ENCODE peak calls at places on chromosomes 7 and 10, in ten cellular contexts. One of them, this sample, is unnamed.

GRCh38 chr7:7119668-7120208 is 62.6 kb upstream of the C1GALT1 start:
- DNase-seq in GM23338: no peak
- DNase-seq in fibroblast of lung: no peak
- DNase-seq in DND-41: no peak
- DNase-seq in mammary epithelial cell: no peak
- DNase-seq in H1: no peak
- DNase-seq in hepatocyte: no peak
- DNase-seq in MM.1S: no peak
- DNase-seq in astrocyte: no peak
- DNase-seq in HCT116: no peak
- DNase-seq in this sample: no peak

GRCh38 chr7:90769036-90769435 is 172.9 kb downstream of the CDK14 start:
- DNase-seq in DND-41: no peak
- DNase-seq in MM.1S: no peak
- DNase-seq in GM23338: no peak
- DNase-seq in HCT116: no peak
- DNase-seq in mammary epithelial cell: no peak
- DNase-seq in astrocyte: no peak
- DNase-seq in hepatocyte: no peak
- DNase-seq in H1: no peak
- DNase-seq in fibroblast of lung: no peak
- DNase-seq in this sample: no peak

GRCh38 chr7:7707756-7708310 is 10.6 kb downstream of the RPA3 start:
- DNase-seq in mammary epithelial cell: peak; percentile 8
- DNase-seq in HCT116: no peak
- DNase-seq in fibroblast of lung: no peak
- DNase-seq in GM23338: peak; percentile 42
- DNase-seq in hepatocyte: peak; percentile 31
- DNase-seq in DND-41: no peak
- DNase-seq in H1: no peak
- DNase-seq in astrocyte: peak; percentile 75
- DNase-seq in MM.1S: no peak
- DNase-seq in this sample: no peak

GRCh38 chr10:132532784-132533560 is 4.6 kb upstream of the INPP5A start:
- DNase-seq in fibroblast of lung: peak; percentile 45
- DNase-seq in HCT116: peak; percentile 79
- DNase-seq in MM.1S: no peak
- DNase-seq in H1: no peak
- DNase-seq in astrocyte: peak; percentile 99
- DNase-seq in DND-41: no peak
- DNase-seq in GM23338: no peak
- DNase-seq in mammary epithelial cell: peak; percentile 83
- DNase-seq in hepatocyte: no peak
- DNase-seq in this sample: peak; percentile 93

GRCh38 chr7:55409474-55410225 is 44.5 kb downstream of the LANCL2 start:
- DNase-seq in H1: no peak
- DNase-seq in MM.1S: no peak
- DNase-seq in GM23338: no peak
- DNase-seq in astrocyte: no peak
- DNase-seq in fibroblast of lung: no peak
- DNase-seq in hepatocyte: peak; percentile 35
- DNase-seq in mammary epithelial cell: no peak
- DNase-seq in DND-41: no peak
- DNase-seq in HCT116: no peak
- DNase-seq in this sample: no peak

GRCh38 chr10:6009159-6009558 is 31.8 kb upstream of the IL15RA start:
- DNase-seq in HCT116: no peak
- DNase-seq in H1: no peak
- DNase-seq in fibroblast of lung: peak; percentile 89
- DNase-seq in mammary epithelial cell: peak; percentile 27
- DNase-seq in astrocyte: peak; percentile 80
- DNase-seq in hepatocyte: no peak
- DNase-seq in MM.1S: no peak
- DNase-seq in GM23338: no peak
- DNase-seq in DND-41: no peak
- DNase-seq in this sample: no peak

GRCh38 chr7:113730309-113730955 is 188.4 kb downstream of the PPP1R3A start:
- DNase-seq in GM23338: no peak
- DNase-seq in astrocyte: peak; percentile 84
- DNase-seq in fibroblast of lung: peak; percentile 83
- DNase-seq in H1: no peak
- DNase-seq in hepatocyte: no peak
- DNase-seq in HCT116: no peak
- DNase-seq in DND-41: no peak
- DNase-seq in MM.1S: no peak
- DNase-seq in mammary epithelial cell: peak; percentile 79
- DNase-seq in this sample: peak; percentile 27

GRCh38 chr10:58328233-58328632 is 6.6 kb upstream of the UBE2D1 start:
- DNase-seq in DND-41: no peak
- DNase-seq in MM.1S: no peak
- DNase-seq in astrocyte: no peak
- DNase-seq in fibroblast of lung: no peak
- DNase-seq in H1: no peak
- DNase-seq in HCT116: no peak
- DNase-seq in GM23338: no peak
- DNase-seq in mammary epithelial cell: no peak
- DNase-seq in hepatocyte: no peak
- DNase-seq in this sample: no peak

GRCh38 chr10:31383810-31384588 is 65.0 kb downstream of the ZEB1 start:
- DNase-seq in mammary epithelial cell: no peak
- DNase-seq in fibroblast of lung: no peak
- DNase-seq in GM23338: no peak
- DNase-seq in HCT116: no peak
- DNase-seq in hepatocyte: no peak
- DNase-seq in MM.1S: peak; percentile 87
- DNase-seq in H1: no peak
- DNase-seq in astrocyte: no peak
- DNase-seq in DND-41: no peak
- DNase-seq in this sample: no peak

GRCh38 chr10:13997650-13998049 is 333.1 kb downstream of the FRMD4A start:
- DNase-seq in GM23338: no peak
- DNase-seq in mammary epithelial cell: no peak
- DNase-seq in H1: no peak
- DNase-seq in astrocyte: no peak
- DNase-seq in HCT116: no peak
- DNase-seq in MM.1S: no peak
- DNase-seq in DND-41: no peak
- DNase-seq in hepatocyte: no peak
- DNase-seq in fibroblast of lung: no peak
- DNase-seq in this sample: no peak

GRCh38 chr10:98919899-98920298 is 315.8 kb downstream of the HPSE2 start:
- DNase-seq in DND-41: no peak
- DNase-seq in HCT116: no peak
- DNase-seq in mammary epithelial cell: no peak
- DNase-seq in MM.1S: no peak
- DNase-seq in fibroblast of lung: peak; percentile 62
- DNase-seq in astrocyte: no peak
- DNase-seq in GM23338: no peak
- DNase-seq in hepatocyte: no peak
- DNase-seq in H1: no peak
- DNase-seq in this sample: no peak

GRCh38 chr10:111233439-111233838 is 156.6 kb downstream of the ADRA2A start:
- DNase-seq in astrocyte: no peak
- DNase-seq in mammary epithelial cell: no peak
- DNase-seq in MM.1S: no peak
- DNase-seq in fibroblast of lung: no peak
- DNase-seq in HCT116: no peak
- DNase-seq in hepatocyte: peak; percentile 21
- DNase-seq in GM23338: peak; percentile 5
- DNase-seq in DND-41: peak; percentile 16
- DNase-seq in H1: no peak
- DNase-seq in this sample: no peak

GRCh38 chr10:132454296-132455198 is 57.5 kb downstream of the PWWP2B start:
- DNase-seq in GM23338: no peak
- DNase-seq in HCT116: no peak
- DNase-seq in H1: no peak
- DNase-seq in mammary epithelial cell: no peak
- DNase-seq in astrocyte: no peak
- DNase-seq in DND-41: no peak
- DNase-seq in hepatocyte: no peak
- DNase-seq in fibroblast of lung: no peak
- DNase-seq in MM.1S: no peak
- DNase-seq in this sample: no peak

GRCh38 chr10:81872206-81872605 is 2.8 kb upstream of the NRG3 start:
- DNase-seq in GM23338: no peak
- DNase-seq in HCT116: no peak
- DNase-seq in H1: no peak
- DNase-seq in mammary epithelial cell: no peak
- DNase-seq in MM.1S: no peak
- DNase-seq in fibroblast of lung: no peak
- DNase-seq in astrocyte: no peak
- DNase-seq in hepatocyte: peak; percentile 25
- DNase-seq in DND-41: no peak
- DNase-seq in this sample: peak; percentile 46

GRCh38 chr10:96266118-96266770 is 5.1 kb downstream of the BLNK start:
- DNase-seq in mammary epithelial cell: no peak
- DNase-seq in HCT116: no peak
- DNase-seq in hepatocyte: no peak
- DNase-seq in GM23338: no peak
- DNase-seq in astrocyte: no peak
- DNase-seq in H1: no peak
- DNase-seq in DND-41: no peak
- DNase-seq in fibroblast of lung: no peak
- DNase-seq in MM.1S: no peak
- DNase-seq in this sample: no peak
- H3K4me1 ChIP-seq in mammary epithelial cell: peaks cover 29% of the 10 kb centered on the region
- H3K4me1 ChIP-seq in HCT116: peaks cover 12% of the 10 kb centered on the region
- H3K4me1 ChIP-seq in hepatocyte: peaks cover 27% of the 10 kb centered on the region
- H3K4me1 ChIP-seq in GM23338: no peaks in the 10 kb centered on the region
- H3K4me1 ChIP-seq in astrocyte: no peaks in the 10 kb centered on the region
- H3K4me1 ChIP-seq in H1: no peaks in the 10 kb centered on the region
- H3K4me1 ChIP-seq in DND-41: no peaks in the 10 kb centered on the region
- H3K4me1 ChIP-seq in fibroblast of lung: no peaks in the 10 kb centered on the region
- H3K4me1 ChIP-seq in MM.1S: peaks cover 27% of the 10 kb centered on the region
- H3K4me1 ChIP-seq in this sample: no peaks in the 10 kb centered on the region

DNA sequence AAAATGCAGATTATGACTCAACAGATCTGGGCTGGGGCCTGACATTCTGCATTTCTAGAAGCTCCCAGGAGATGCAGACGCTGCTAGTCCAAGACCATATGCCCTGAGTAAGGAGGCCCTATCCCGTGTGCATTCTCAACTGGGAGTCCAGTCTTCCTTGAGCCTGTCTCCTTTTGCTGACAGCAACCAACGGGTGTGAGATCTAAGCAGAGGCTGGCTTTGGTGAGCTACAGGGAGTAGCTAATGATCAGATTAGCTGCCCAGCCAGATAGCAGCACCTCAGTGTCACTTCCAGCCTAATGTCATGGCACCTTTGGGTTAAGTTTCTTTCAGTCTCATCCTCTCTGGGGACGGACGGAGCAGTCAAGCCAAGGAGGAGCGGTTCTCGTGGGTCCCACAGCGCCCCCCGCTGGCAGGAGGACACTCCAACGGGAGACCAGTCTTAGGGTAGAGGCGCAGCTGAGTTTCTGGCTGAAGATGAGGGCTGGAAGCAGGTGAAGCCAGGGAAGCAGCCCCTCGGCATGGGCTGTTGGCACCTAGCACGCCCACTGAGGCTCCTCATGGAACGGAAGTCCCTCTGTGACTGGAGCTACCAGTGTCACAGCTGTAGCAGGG is 154.0 kb downstream of the CCDC3 start:
- DNase-seq in GM23338: peak; percentile 90
- DNase-seq in hepatocyte: no peak
- DNase-seq in mammary epithelial cell: no peak
- DNase-seq in MM.1S: no peak
- DNase-seq in HCT116: peak; percentile 43
- DNase-seq in DND-41: peak; percentile 25
- DNase-seq in fibroblast of lung: no peak
- DNase-seq in astrocyte: no peak
- DNase-seq in H1: peak; percentile 96
- DNase-seq in this sample: peak; percentile 60
- TF ChIP-seq CTCF in GM23338: peak; percentile 89
- TF ChIP-seq CTCF in hepatocyte: peak; percentile 31
- TF ChIP-seq CTCF in mammary epithelial cell: no peak
- TF ChIP-seq CTCF in MM.1S: peak; percentile 20
- TF ChIP-seq CTCF in HCT116: peak; percentile 92
- TF ChIP-seq CTCF in DND-41: peak; percentile 61
- TF ChIP-seq CTCF in fibroblast of lung: no peak
- TF ChIP-seq CTCF in astrocyte: no peak
- TF ChIP-seq CTCF in H1: peak; percentile 89
- TF ChIP-seq CTCF in this sample: peak; percentile 33

GRCh38 chr7:94039368-94040065 is 35.4 kb upstream of the BET1 start:
- DNase-seq in astrocyte: no peak
- DNase-seq in MM.1S: no peak
- DNase-seq in fibroblast of lung: no peak
- DNase-seq in mammary epithelial cell: no peak
- DNase-seq in H1: no peak
- DNase-seq in DND-41: no peak
- DNase-seq in hepatocyte: no peak
- DNase-seq in GM23338: no peak
- DNase-seq in HCT116: no peak
- DNase-seq in this sample: no peak
- H4K20me1 ChIP-seq in astrocyte: no peaks in the 10 kb centered on the region
- H4K20me1 ChIP-seq in MM.1S: no peaks in the 10 kb centered on the region
- H4K20me1 ChIP-seq in fibroblast of lung: no peaks in the 10 kb centered on the region
- H4K20me1 ChIP-seq in mammary epithelial cell: no peaks in the 10 kb centered on the region
- H4K20me1 ChIP-seq in H1: no peaks in the 10 kb centered on the region
- H4K20me1 ChIP-seq in DND-41: no peaks in the 10 kb centered on the region
- H4K20me1 ChIP-seq in hepatocyte: no peaks in the 10 kb centered on the region
- H4K20me1 ChIP-seq in GM23338: no peaks in the 10 kb centered on the region
- H4K20me1 ChIP-seq in HCT116: no peaks in the 10 kb centered on the region
- H4K20me1 ChIP-seq in this sample: no peaks in the 10 kb centered on the region

DNA sequence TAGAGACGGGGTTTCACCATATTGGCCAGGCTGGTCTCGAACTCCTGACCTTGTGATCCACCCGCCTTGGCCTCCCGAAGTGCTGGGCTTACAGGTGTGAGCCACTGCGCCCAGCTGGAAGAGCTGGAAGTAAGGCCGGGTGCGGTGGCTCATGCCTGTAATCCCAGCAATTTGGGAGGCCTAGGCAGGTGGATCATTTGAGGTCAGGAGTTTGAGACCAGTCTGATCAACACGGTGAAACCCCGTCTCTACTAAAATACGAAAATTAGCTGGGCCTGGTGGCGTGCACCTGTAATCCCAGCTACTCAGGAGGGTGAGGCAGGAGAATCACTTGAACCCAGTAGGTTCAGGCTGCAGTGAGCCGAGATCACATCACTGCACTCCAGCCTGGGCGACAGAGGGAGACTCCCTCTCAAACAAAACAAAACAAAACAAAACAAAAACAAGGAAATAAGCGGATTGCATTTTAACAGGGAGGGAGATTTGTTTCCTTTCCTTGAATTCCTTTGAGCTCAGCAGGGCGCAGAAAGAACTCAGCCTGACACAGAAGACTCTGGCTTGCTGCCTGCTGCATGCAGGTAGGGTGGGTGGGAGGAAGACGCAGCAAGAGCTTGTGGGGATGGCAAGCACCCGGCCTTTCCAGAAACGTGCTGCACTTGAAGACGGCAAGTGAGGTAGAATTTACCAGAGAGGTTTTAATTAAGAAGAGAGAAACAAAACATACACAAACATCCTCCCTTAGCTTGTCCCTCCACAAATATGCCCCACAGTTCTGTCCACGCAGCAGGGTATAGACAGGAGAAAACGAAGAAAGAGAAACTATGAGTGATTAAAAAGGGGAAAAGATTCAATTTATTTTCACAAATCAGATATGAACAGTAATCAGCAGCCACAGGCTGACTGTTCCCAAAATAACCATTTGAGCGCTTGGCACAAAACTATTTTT is 148.0 kb downstream of the RNF216 start:
- DNase-seq in HCT116: no peak
- DNase-seq in astrocyte: no peak
- DNase-seq in MM.1S: no peak
- DNase-seq in hepatocyte: no peak
- DNase-seq in GM23338: peak; percentile 77
- DNase-seq in H1: no peak
- DNase-seq in DND-41: no peak
- DNase-seq in fibroblast of lung: no peak
- DNase-seq in mammary epithelial cell: no peak
- DNase-seq in this sample: no peak
- H3K4me1 ChIP-seq in HCT116: peaks cover 3% of the 10 kb centered on the region
- H3K4me1 ChIP-seq in astrocyte: peaks cover 63% of the 10 kb centered on the region
- H3K4me1 ChIP-seq in MM.1S: no peaks in the 10 kb centered on the region
- H3K4me1 ChIP-seq in hepatocyte: peaks cover 32% of the 10 kb centered on the region
- H3K4me1 ChIP-seq in GM23338: peaks cover 40% of the 10 kb centered on the region
- H3K4me1 ChIP-seq in H1: peaks cover 24% of the 10 kb centered on the region
- H3K4me1 ChIP-seq in DND-41: peaks cover 8% of the 10 kb centered on the region
- H3K4me1 ChIP-seq in fibroblast of lung: peaks cover 52% of the 10 kb centered on the region
- H3K4me1 ChIP-seq in mammary epithelial cell: peaks cover 53% of the 10 kb centered on the region
- H3K4me1 ChIP-seq in this sample: peaks cover 58% of the 10 kb centered on the region

This sample was measured in osteoblast.